ENCODE peak calls at places on chromosomes 2 and 18, in seven cellular contexts. I is fibroblast of lung; Y is HT1080; A is A549; O is fibroblast of villous mesenchyme; Z is stimulated activated CD4-positive, alpha-beta T cell treated with anti-CD3 and anti-CD28 coated beads, Interleukin-4, amount 100 ng/mL, for 4 hours; X is neuronal stem cell. W is an unnamed sample.

GRCh38 chr2:241007111-241007510 is 8.7 kb downstream of the SNED1 start:
- DNase-seq in X (no peak), O (no peak), I (no peak), A (no peak), Z (no peak), Y (no peak), W (no peak)

GRCh38 chr2:74373985-74374384 is 6.1 kb downstream of the DCTN1 start:
- DNase-seq in O (no peak), I (no peak), Y (no peak), A (no peak), Z (no peak), X (no peak), W (no peak)

GRCh38 chr2:10038716-10039115 is 4.6 kb upstream of the KLF11 start:
- DNase-seq in A (no peak), Z (no peak), X (no peak), Y (no peak), O (no peak), I (no peak), W (no peak)

GRCh38 chr2:204228169-204228940 is 291.8 kb downstream of the ICOS start:
- DNase-seq in O (no peak), A (no peak), Z (no peak), Y (no peak), X (peak; percentile 75), I (no peak), W (no peak)

GRCh38 chr2:9288681-9289338 is 82.2 kb downstream of the ASAP2 start:
- DNase-seq in Z (no peak), I (peak; percentile 27), O (no peak), Y (peak; percentile 52), X (no peak), A (no peak), W (peak; percentile 51)

GRCh38 chr2:43033466-43034241 is 192.8 kb downstream of the ZFP36L2 start:
- DNase-seq in A (no peak), Z (no peak), I (no peak), X (no peak), O (no peak), Y (no peak), W (no peak)

GRCh38 chr2:105626391-105626990 is 118.2 kb upstream of the NCK2 start:
- DNase-seq in Y (no peak), O (no peak), Z (no peak), X (no peak), A (no peak), I (no peak), W (no peak)

GRCh38 chr2:228763600-228763999 is 507.5 kb downstream of the PID1 start:
- DNase-seq in I (no peak), Z (no peak), Y (no peak), A (no peak), O (no peak), X (peak; percentile 48), W (no peak)

GRCh38 chr2:186575302-186575701 is 14.6 kb upstream of the ITGAV start:
- DNase-seq in I (peak; percentile 99), Z (peak; percentile 17), X (no peak), O (peak; percentile 99), Y (peak; percentile 97), A (peak; percentile 97), W (peak; percentile 100)

GRCh38 chr2:147364597-147364996 is 480.2 kb upstream of the ACVR2A start:
- DNase-seq in O (peak; percentile 1), A (no peak), X (no peak), Z (no peak), Y (peak; percentile 21), I (no peak), W (no peak)

GRCh38 chr2:135043345-135043744 is 3.9 kb downstream of the MAP3K19 start:
- DNase-seq in A (no peak), I (no peak), O (no peak), Y (no peak), X (no peak), Z (no peak), W (no peak)

GRCh38 chr18:58158008-58158407 is 114.0 kb downstream of the NEDD4L start:
- DNase-seq in Y (no peak), Z (no peak), I (no peak), X (no peak), A (no peak), O (no peak), W (no peak)

GRCh38 chr2:70985956-70986355 is 7.5 kb downstream of the ANKRD53 start:
- DNase-seq in O (no peak), I (no peak), X (no peak), A (no peak), Y (no peak), Z (no peak), W (no peak)

GRCh38 chr2:163662141-163662780 is 73.5 kb downstream of the FIGN start:
- DNase-seq in I (no peak), Y (no peak), X (no peak), A (no peak), O (peak; percentile 17), Z (no peak), W (peak; percentile 46)